ENCODE peak calls at places on chromosomes 13 and 19, in five cellular contexts. One of them, this sample, is unnamed.

GRCh38 chr19:38989066-38989605 is 13.6 kb upstream of the FBXO17 start:
- DNase-seq in ELR: peak
- DNase-seq in OCI-LY7: no peak
- DNase-seq in NCI-H2171: peak
- DNase-seq in psoas muscle: no peak
- DNase-seq in this sample: no peak

GRCh38 chr19:54430306-54431254 is 15.3 kb downstream of the TTYH1 start:
- DNase-seq in ELR: peak
- DNase-seq in OCI-LY7: peak
- DNase-seq in NCI-H2171: no peak
- DNase-seq in psoas muscle: peak
- DNase-seq in this sample: peak

GRCh38 chr19:17243854-17244617 is 1.7 kb downstream of the NR2F6 start:
- DNase-seq in ELR: peak
- DNase-seq in OCI-LY7: peak
- DNase-seq in NCI-H2171: no peak
- DNase-seq in psoas muscle: peak
- DNase-seq in this sample: no peak

GRCh38 chr19:13937479-13938360 is 497 bp downstream of the PODNL1 start:
- DNase-seq in ELR: peak
- DNase-seq in OCI-LY7: no peak
- DNase-seq in NCI-H2171: no peak
- DNase-seq in psoas muscle: no peak
- DNase-seq in this sample: no peak

GRCh38 chr19:41753159-41753558 is 2.2 kb upstream of the CEACAM6 start:
- DNase-seq in ELR: peak
- DNase-seq in OCI-LY7: peak
- DNase-seq in NCI-H2171: no peak
- DNase-seq in psoas muscle: peak
- DNase-seq in this sample: peak

GRCh38 chr19:13627531-13627930 is 121.3 kb upstream of the CACNA1A start:
- DNase-seq in ELR: no peak
- DNase-seq in OCI-LY7: no peak
- DNase-seq in NCI-H2171: no peak
- DNase-seq in psoas muscle: no peak
- DNase-seq in this sample: no peak

GRCh38 chr13:109271991-109272454 is 514.4 kb downstream of the IRS2 start:
- DNase-seq in ELR: no peak
- DNase-seq in OCI-LY7: peak
- DNase-seq in NCI-H2171: no peak
- DNase-seq in psoas muscle: no peak
- DNase-seq in this sample: no peak

GRCh38 chr19:21610341-21610740 is 104.9 kb downstream of the ZNF429 start:
- DNase-seq in ELR: no peak
- DNase-seq in OCI-LY7: no peak
- DNase-seq in NCI-H2171: no peak
- DNase-seq in psoas muscle: no peak
- DNase-seq in this sample: no peak

GRCh38 chr13:30305456-30305855 is 1.9 kb downstream of the KATNAL1 start:
- DNase-seq in ELR: no peak
- DNase-seq in OCI-LY7: peak
- DNase-seq in NCI-H2171: no peak
- DNase-seq in psoas muscle: no peak
- DNase-seq in this sample: no peak

GRCh38 chr19:29506619-29506911 is 19.2 kb upstream of the VSTM2B start:
- DNase-seq in ELR: no peak
- DNase-seq in OCI-LY7: no peak
- DNase-seq in NCI-H2171: no peak
- DNase-seq in psoas muscle: no peak
- DNase-seq in this sample: no peak

GRCh38 chr13:47289578-47289977 is 392.7 kb upstream of the HTR2A start:
- DNase-seq in ELR: peak
- DNase-seq in OCI-LY7: no peak
- DNase-seq in NCI-H2171: no peak
- DNase-seq in psoas muscle: no peak
- DNase-seq in this sample: no peak

GRCh38 chr19:11251650-11252314 is 10.5 kb downstream of the DOCK6 start:
- DNase-seq in ELR: no peak
- DNase-seq in OCI-LY7: no peak
- DNase-seq in NCI-H2171: no peak
- DNase-seq in psoas muscle: no peak
- DNase-seq in this sample: no peak

GRCh38 chr19:10352764-10353671 is 13.6 kb upstream of the ICAM3 start:
- DNase-seq in ELR: no peak
- DNase-seq in OCI-LY7: no peak
- DNase-seq in NCI-H2171: peak
- DNase-seq in psoas muscle: peak
- DNase-seq in this sample: no peak

GRCh38 chr19:15962319-15962718 is 13.5 kb downstream of the OR10H4 start:
- DNase-seq in ELR: no peak
- DNase-seq in OCI-LY7: no peak
- DNase-seq in NCI-H2171: no peak
- DNase-seq in psoas muscle: no peak
- DNase-seq in this sample: no peak

GRCh38 chr19:18612051-18612771 is 459 bp upstream of the TMEM59L start:
- DNase-seq in ELR: peak
- DNase-seq in OCI-LY7: no peak
- DNase-seq in NCI-H2171: no peak
- DNase-seq in psoas muscle: no peak
- DNase-seq in this sample: no peak

GRCh38 chr13:19071161-19071936 is 110.3 kb downstream of the TUBA3C start:
- DNase-seq in ELR: no peak
- DNase-seq in OCI-LY7: no peak
- DNase-seq in NCI-H2171: no peak
- DNase-seq in psoas muscle: no peak
- DNase-seq in this sample: no peak

This sample was measured in COR-L47.